ENCODE peak calls at places on chromosome 17, in seven cellular contexts. K, J, Y, R, U, D and O are unnamed samples.

GRCh38 chr17:559699-560378 is 154.8 kb downstream of the VPS53 start:
- DNase-seq in K (no peak), J (no peak), Y (no peak), R (peak), U (no peak), D (no peak), O (no peak)

GRCh38 chr17:36980281-36980761 is 31.6 kb downstream of the AATF start:
- DNase-seq in K (no peak), J (no peak), Y (no peak), R (peak), U (no peak), D (peak), O (no peak)

GRCh38 chr17:13182854-13183253 is 165.0 kb upstream of the ELAC2 start:
- DNase-seq in K (no peak), J (no peak), Y (no peak), R (no peak), U (peak), D (no peak), O (no peak)

GRCh38 chr17:28925912-28926365 is 23.1 kb upstream of the DHRS13 start:
- DNase-seq in K (no peak), J (peak), Y (no peak), R (peak), U (no peak), D (peak), O (no peak)

GRCh38 chr17:68782829-68783228 is 172.4 kb downstream of the ABCA8 start:
- DNase-seq in K (no peak), J (no peak), Y (no peak), R (no peak), U (no peak), D (no peak), O (no peak)

GRCh38 chr17:77287432-77288068 is 146.8 kb downstream of the SEC14L1 start:
- DNase-seq in K (peak), J (no peak), Y (no peak), R (peak), U (peak), D (no peak), O (peak)

GRCh38 chr17:16122697-16123434 is 92.5 kb downstream of the NCOR1 start:
- DNase-seq in K (no peak), J (no peak), Y (no peak), R (peak), U (no peak), D (no peak), O (no peak)

GRCh38 chr17:62187681-62188080 is 122.6 kb upstream of the MED13 start:
- DNase-seq in K (no peak), J (no peak), Y (no peak), R (peak), U (no peak), D (peak), O (no peak)

GRCh38 chr17:75494326-75494877 is 20.9 kb downstream of the CASKIN2 start:
- DNase-seq in K (no peak), J (no peak), Y (no peak), R (no peak), U (no peak), D (no peak), O (no peak)

GRCh38 chr17:31416503-31416923 is 25.0 kb downstream of the RAB11FIP4 start:
- DNase-seq in K (no peak), J (no peak), Y (no peak), R (peak), U (peak), D (no peak), O (no peak)

GRCh38 chr17:50766222-50767023 is 895 bp downstream of the ANKRD40CL start:
- DNase-seq in K (no peak), J (no peak), Y (no peak), R (no peak), U (peak), D (no peak), O (no peak)

GRCh38 chr17:57987582-57988300 is at the start of gene VEZF1:
- DNase-seq in K (peak), J (no peak), Y (no peak), R (peak), U (peak), D (peak), O (peak)

GRCh38 chr17:45264988-45265387 is 3.1 kb upstream of the SPATA32 start:
- DNase-seq in K (no peak), J (no peak), Y (no peak), R (no peak), U (no peak), D (no peak), O (no peak)

GRCh38 chr17:68865584-68865983 is 89.6 kb downstream of the ABCA8 start:
- DNase-seq in K (no peak), J (no peak), Y (no peak), R (no peak), U (no peak), D (no peak), O (no peak)

GRCh38 chr17:15378243-15378642 is 36.8 kb upstream of the TEKT3 start:
- DNase-seq in K (no peak), J (no peak), Y (no peak), R (no peak), U (no peak), D (no peak), O (no peak)

GRCh38 chr17:17792143-17792550 is 44.6 kb downstream of the SREBF1 start:
- DNase-seq in K (no peak), J (no peak), Y (no peak), R (no peak), U (no peak), D (no peak), O (no peak)

GRCh38 chr17:29158515-29159275 is 21.5 kb downstream of the MYO18A start:
- DNase-seq in K (no peak), J (no peak), Y (no peak), R (peak), U (peak), D (no peak), O (no peak)

GRCh38 chr17:49951362-49952080 is 17.5 kb upstream of the DLX4 start:
- DNase-seq in K (no peak), J (no peak), Y (no peak), R (no peak), U (no peak), D (no peak), O (no peak)

GRCh38 chr17:74362811-74363498 is 1.3 kb upstream of the BTBD17 start:
- DNase-seq in K (no peak), J (no peak), Y (no peak), R (no peak), U (no peak), D (no peak), O (no peak)

GRCh38 chr17:56815711-56816110 is 18.0 kb downstream of the C17orf67 start:
- DNase-seq in K (no peak), J (no peak), Y (no peak), R (peak), U (no peak), D (no peak), O (no peak)

GRCh38 chr17:35765086-35765710 is 4.5 kb downstream of the C17orf50 start:
- DNase-seq in K (no peak), J (no peak), Y (no peak), R (no peak), U (no peak), D (no peak), O (no peak)

GRCh38 chr17:35373532-35373983 is at the start of gene SLFN11:
- DNase-seq in K (peak), J (peak), Y (no peak), R (peak), U (no peak), D (peak), O (no peak)

GRCh38 chr17:70947636-70948565 is 778.6 kb downstream of the KCNJ2 start:
- DNase-seq in K (no peak), J (no peak), Y (no peak), R (no peak), U (no peak), D (no peak), O (no peak)

GRCh38 chr17:31404028-31404949 is 12.8 kb downstream of the RAB11FIP4 start:
- DNase-seq in K (no peak), J (no peak), Y (no peak), R (no peak), U (no peak), D (no peak), O (no peak)

GRCh38 chr17:4788807-4789700 is at the start of gene GLTPD2:
- DNase-seq in K (no peak), J (no peak), Y (no peak), R (no peak), U (peak), D (no peak), O (no peak)

GRCh38 chr17:73939808-73940207 is 263.7 kb upstream of the RPL38 start:
- DNase-seq in K (no peak), J (no peak), Y (no peak), R (no peak), U (no peak), D (no peak), O (no peak)

GRCh38 chr17:13759936-13760335 is 158.2 kb upstream of the HS3ST3A1 start:
- DNase-seq in K (no peak), J (no peak), Y (no peak), R (no peak), U (no peak), D (no peak), O (no peak)

GRCh38 chr17:57944796-57945362 is 10.3 kb downstream of the CUEDC1 start:
- DNase-seq in K (no peak), J (no peak), Y (no peak), R (no peak), U (no peak), D (no peak), O (no peak)

DNA sequence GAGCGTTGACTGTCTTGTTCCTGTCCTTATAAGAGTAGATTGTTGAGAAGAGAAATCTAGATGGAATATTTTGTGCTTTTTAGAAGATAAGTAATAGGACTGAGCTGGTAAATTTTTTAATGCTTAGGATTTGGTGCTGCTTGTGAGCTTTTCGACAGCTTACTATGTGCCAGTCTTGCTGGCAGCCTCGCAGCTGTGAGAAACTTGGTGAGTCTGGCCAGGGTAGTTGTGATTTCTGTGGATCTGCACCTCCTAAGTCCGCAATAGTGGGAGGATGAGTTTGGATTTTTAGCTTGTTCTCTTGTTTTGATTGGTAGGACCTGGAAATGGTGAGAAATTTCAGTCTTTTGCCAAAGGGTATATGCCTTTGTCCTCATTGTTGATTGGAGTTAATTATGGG is 3.6 kb downstream of the SOCS7 start:
- DNase-seq in K (no peak), J (no peak), Y (no peak), R (no peak), U (no peak), D (no peak), O (no peak)
- TF ChIP-seq CEBPB in K (no peak), J (no peak), Y (no peak), R (no peak), U (no peak), D (no peak), O (no peak)

DNA sequence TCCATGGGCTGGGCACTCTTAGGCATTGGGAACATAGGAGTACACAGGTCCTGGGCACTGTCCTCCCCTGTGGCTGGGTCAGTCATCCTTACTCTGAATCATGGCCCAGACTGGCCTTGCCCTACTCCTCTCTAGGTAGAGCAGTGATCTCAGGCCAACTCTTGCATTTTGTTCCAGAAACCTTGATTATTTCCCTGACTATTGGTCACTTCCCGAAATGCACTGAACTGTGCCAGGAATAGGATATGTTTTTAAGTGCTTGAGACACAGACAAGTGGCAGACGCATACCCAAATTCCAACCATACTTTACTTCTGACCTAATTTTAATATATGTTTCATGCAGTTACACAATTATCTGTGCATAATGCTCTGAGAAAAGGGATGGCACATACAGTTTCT is 10.3 kb downstream of the KRABD2 start:
- DNase-seq in K (no peak), J (no peak), Y (no peak), R (peak), U (no peak), D (no peak), O (no peak)
- TF ChIP-seq CEBPB in K (no peak), J (no peak), Y (no peak), R (peak), U (no peak), D (no peak), O (no peak)

GRCh38 chr17:27893834-27894503 is 804 bp upstream of the LYRM9 start:
- DNase-seq in K (no peak), J (no peak), Y (no peak), R (no peak), U (no peak), D (peak), O (no peak)

GRCh38 chr17:27895940-27896535 is 2.9 kb upstream of the LYRM9 start:
- DNase-seq in K (no peak), J (no peak), Y (no peak), R (no peak), U (no peak), D (no peak), O (no peak)

GRCh38 chr17:27892866-27893769 is at the start of gene LYRM9:
- DNase-seq in K (peak), J (peak), Y (peak), R (peak), U (peak), D (peak), O (peak)

GRCh38 chr17:27896656-27897055 is 3.5 kb upstream of the LYRM9 start:
- DNase-seq in K (no peak), J (no peak), Y (no peak), R (no peak), U (no peak), D (no peak), O (no peak)

GRCh38 chr17:27895110-27895895 is 2.1 kb upstream of the LYRM9 start:
- DNase-seq in K (no peak), J (no peak), Y (no peak), R (no peak), U (no peak), D (no peak), O (no peak)
- TF ChIP-seq CEBPB in K (no peak), J (no peak), Y (no peak), R (no peak), U (no peak), D (no peak), O (no peak)

DNA sequence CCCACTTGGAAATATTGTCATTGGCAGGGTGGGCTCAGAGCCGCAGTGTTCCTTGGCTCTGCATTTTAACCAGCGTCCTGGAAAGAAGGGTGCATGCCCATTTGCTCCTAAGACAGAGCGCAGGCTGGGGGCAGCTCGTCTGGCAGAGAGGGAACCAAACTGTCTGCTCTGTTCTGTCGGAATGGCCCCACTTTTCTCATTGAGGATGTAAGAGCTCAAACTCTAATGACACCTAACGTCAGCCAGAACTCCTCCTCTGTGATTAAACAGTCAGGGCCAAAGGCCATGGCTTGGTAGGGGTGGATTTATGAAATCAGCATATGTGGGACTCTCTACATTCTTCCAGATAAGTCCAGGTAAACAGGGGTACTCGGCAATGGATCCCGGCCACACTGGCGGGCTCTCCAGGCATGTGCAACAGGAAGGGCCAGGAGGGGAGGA is 18.1 kb downstream of the SLC47A1 start:
- DNase-seq in K (no peak), J (no peak), Y (no peak), R (no peak), U (peak), D (no peak), O (no peak)
- TF ChIP-seq CEBPB in K (no peak), J (no peak), Y (no peak), R (no peak), U (no peak), D (no peak), O (no peak)

GRCh38 chr17:64984776-64985521 is 65.7 kb upstream of the LRRC37A3 start:
- DNase-seq in K (no peak), J (no peak), Y (no peak), R (peak), U (peak), D (peak), O (no peak)
- TF ChIP-seq CEBPB in K (peak), J (no peak), Y (no peak), R (no peak), U (no peak), D (peak), O (no peak)

GRCh38 chr17:55478971-55479370 is 32.3 kb downstream of the SMIM36 start:
- DNase-seq in K (no peak), J (no peak), Y (no peak), R (no peak), U (peak), D (no peak), O (no peak)

GRCh38 chr17:55480907-55481306 is 30.3 kb downstream of the SMIM36 start:
- DNase-seq in K (no peak), J (no peak), Y (no peak), R (no peak), U (no peak), D (no peak), O (no peak)

GRCh38 chr17:55479903-55480302 is 31.3 kb downstream of the SMIM36 start:
- DNase-seq in K (no peak), J (no peak), Y (no peak), R (no peak), U (no peak), D (no peak), O (no peak)

GRCh38 chr17:55484575-55484974 is 26.7 kb downstream of the SMIM36 start:
- DNase-seq in K (no peak), J (no peak), Y (no peak), R (no peak), U (no peak), D (no peak), O (no peak)

GRCh38 chr17:55482591-55483389 is 28.5 kb downstream of the SMIM36 start:
- DNase-seq in K (no peak), J (no peak), Y (no peak), R (no peak), U (no peak), D (no peak), O (no peak)
- TF ChIP-seq CEBPB in K (no peak), J (no peak), Y (no peak), R (no peak), U (no peak), D (no peak), O (no peak)

GRCh38 chr17:81528651-81529436 is 667 bp downstream of the FSCN2 start:
- DNase-seq in K (no peak), J (no peak), Y (no peak), R (no peak), U (no peak), D (no peak), O (no peak)
- TF ChIP-seq CEBPB in K (no peak), J (no peak), Y (no peak), R (no peak), U (no peak), D (no peak), O (no peak)

DNA sequence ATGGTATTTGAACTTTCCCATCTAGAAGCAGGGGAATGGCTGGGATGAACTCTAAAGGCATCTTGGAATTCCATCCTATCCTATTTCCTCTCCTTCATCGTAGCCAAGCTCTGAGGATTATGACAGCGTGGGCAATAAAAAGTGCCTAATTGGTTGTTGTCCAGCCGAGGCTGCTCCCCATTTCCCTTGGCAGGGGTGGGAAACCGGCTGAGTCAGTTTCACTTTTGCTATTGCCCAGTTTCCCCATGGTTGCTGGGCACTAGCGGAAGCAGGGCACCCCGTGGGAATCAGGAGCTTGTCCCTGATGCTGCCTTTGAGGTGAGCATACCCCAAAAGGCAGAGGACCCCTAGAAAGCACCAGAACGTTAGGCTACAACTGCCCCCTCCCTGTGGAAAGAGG is 13.8 kb upstream of the SP2 start:
- DNase-seq in K (no peak), J (no peak), Y (no peak), R (peak), U (no peak), D (no peak), O (no peak)
- TF ChIP-seq CEBPB in K (no peak), J (no peak), Y (no peak), R (no peak), U (no peak), D (no peak), O (no peak)

DNA sequence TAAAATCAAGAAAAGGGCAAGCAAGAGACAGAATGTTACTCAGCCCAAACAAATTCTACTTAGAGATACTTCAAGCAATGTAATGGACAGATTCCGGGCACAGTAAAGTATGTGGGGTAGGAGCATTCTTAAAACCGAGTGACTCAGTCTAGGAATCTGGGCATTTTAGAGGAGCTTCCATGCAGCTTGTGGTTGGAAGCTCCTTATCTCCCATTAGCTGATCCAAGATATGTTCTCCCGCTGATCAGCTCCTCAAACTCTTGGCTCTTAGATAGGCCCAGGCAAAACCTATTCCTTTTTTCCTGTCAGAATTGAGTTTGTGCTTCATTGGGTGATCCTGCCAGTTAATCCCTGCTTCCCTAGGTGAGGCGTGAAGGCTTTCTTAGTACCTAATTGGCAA is 303.3 kb downstream of the CEP112 start:
- DNase-seq in K (no peak), J (no peak), Y (no peak), R (peak), U (no peak), D (no peak), O (no peak)
- TF ChIP-seq CEBPB in K (no peak), J (no peak), Y (no peak), R (no peak), U (no peak), D (no peak), O (no peak)

GRCh38 chr17:80559688-80560290 is 15.2 kb downstream of the RPTOR start:
- DNase-seq in K (no peak), J (no peak), Y (no peak), R (peak), U (no peak), D (no peak), O (no peak)
- TF ChIP-seq CEBPB in K (no peak), J (no peak), Y (no peak), R (peak), U (no peak), D (no peak), O (no peak)